ENCODE peak calls at places on chromosome 19, in seven cellular contexts. S, Z, A, M, I, Q and D are unnamed samples.
A peak's percentile ranks its signal among the peaks of the same experiment; 100 is the strongest.

GRCh38 chr19:45251452-45252354 is 632 bp downstream of the MARK4 start:
- DNase-seq in S (no peak), Z (peak; percentile 7), A (no peak), M (no peak), I (no peak), Q (peak; percentile 59), D (no peak)

GRCh38 chr19:29323046-29323971 is 110.4 kb upstream of the UQCRFS1 start:
- DNase-seq in S (no peak), Z (no peak), A (peak; percentile 26), M (peak; percentile 88), I (no peak), Q (no peak), D (no peak)

GRCh38 chr19:54309811-54310210 is 3.2 kb downstream of the LILRA5 start:
- DNase-seq in S (no peak), Z (no peak), A (no peak), M (no peak), I (no peak), Q (no peak), D (no peak)

GRCh38 chr19:18494267-18494607 is 27.6 kb downstream of the ELL start:
- DNase-seq in S (no peak), Z (peak; percentile 43), A (no peak), M (no peak), I (no peak), Q (no peak), D (no peak)

GRCh38 chr19:31408460-31409124 is 59.4 kb upstream of the TSHZ3 start:
- DNase-seq in S (no peak), Z (no peak), A (peak; percentile 66), M (no peak), I (peak; percentile 82), Q (no peak), D (peak; percentile 24)

GRCh38 chr19:4014541-4015491 is 7.3 kb downstream of the PIAS4 start:
- DNase-seq in S (no peak), Z (peak; percentile 31), A (no peak), M (no peak), I (no peak), Q (peak; percentile 74), D (no peak)

GRCh38 chr19:36417752-36418286 is 625 bp downstream of the ZFP82 start:
- DNase-seq in S (no peak), Z (no peak), A (no peak), M (no peak), I (no peak), Q (no peak), D (no peak)

GRCh38 chr19:33508941-33509614 is 12.5 kb downstream of the PEPD start:
- DNase-seq in S (no peak), Z (no peak), A (no peak), M (no peak), I (no peak), Q (no peak), D (no peak)

GRCh38 chr19:44212865-44213346 is 574 bp downstream of the ZNF227 start:
- DNase-seq in S (no peak), Z (no peak), A (no peak), M (no peak), I (peak; percentile 9), Q (no peak), D (no peak)

DNA sequence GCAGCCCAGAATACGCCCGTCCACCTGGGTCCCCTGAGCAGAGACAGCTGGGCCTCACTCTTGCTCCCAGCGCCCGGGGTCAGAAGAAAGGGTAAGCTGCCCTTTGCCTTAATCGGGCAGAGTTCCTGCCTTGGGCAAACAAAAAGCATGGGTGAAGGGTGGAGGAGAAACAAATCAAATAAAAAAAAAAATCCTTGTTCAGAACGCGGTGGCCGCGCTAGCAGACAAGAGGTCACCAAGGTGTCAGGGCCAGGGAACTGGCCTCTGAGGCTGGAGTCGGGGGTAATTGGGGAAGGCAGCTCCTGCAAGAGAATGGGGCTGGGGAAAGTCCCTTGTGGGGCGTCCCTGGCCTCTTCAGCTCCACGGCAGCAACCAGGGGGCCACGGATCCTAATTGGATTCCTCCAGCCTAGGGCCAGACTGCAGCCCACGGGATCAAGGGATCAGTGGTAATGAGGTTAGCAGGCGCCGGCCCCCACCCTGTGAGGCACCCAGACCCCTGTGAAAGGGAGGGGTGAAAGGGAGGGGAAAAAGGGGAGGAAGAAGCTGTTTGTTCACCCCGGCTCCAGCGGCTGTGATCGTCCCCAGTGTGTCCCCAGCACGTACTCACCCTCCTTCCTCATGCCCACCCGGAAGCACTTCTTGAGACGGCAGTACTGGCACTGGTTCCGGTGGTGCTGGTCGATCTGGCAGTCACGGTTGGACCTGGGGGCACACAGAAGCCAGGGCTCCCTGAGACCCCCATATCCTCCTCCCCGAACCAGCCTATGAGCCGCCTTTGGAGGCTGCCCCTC is 5.5 kb downstream of the NR2F6 start:
- DNase-seq in S (no peak), Z (no peak), A (no peak), M (no peak), I (no peak), Q (no peak), D (no peak)
- H3K27ac ChIP-seq in S (no peak overlapping the region), Z (no peak overlapping the region), A (no peak overlapping the region), M (peak overlapping the region; percentile 16), I (no peak overlapping the region), Q (no peak overlapping the region), D (no peak overlapping the region)

GRCh38 chr19:46481947-46482346 is 10.6 kb upstream of the PNMA8A start:
- DNase-seq in S (no peak), Z (no peak), A (no peak), M (no peak), I (no peak), Q (no peak), D (no peak)

GRCh38 chr19:46481187-46481586 is 9.8 kb upstream of the PNMA8A start:
- DNase-seq in S (no peak), Z (no peak), A (no peak), M (no peak), I (no peak), Q (no peak), D (no peak)

GRCh38 chr19:46482645-46483044 is 11.3 kb upstream of the PNMA8A start:
- DNase-seq in S (no peak), Z (no peak), A (no peak), M (no peak), I (no peak), Q (no peak), D (no peak)

GRCh38 chr19:46478356-46478986 is 7.1 kb upstream of the PNMA8A start:
- DNase-seq in S (no peak), Z (no peak), A (no peak), M (no peak), I (no peak), Q (no peak), D (no peak)

DNA sequence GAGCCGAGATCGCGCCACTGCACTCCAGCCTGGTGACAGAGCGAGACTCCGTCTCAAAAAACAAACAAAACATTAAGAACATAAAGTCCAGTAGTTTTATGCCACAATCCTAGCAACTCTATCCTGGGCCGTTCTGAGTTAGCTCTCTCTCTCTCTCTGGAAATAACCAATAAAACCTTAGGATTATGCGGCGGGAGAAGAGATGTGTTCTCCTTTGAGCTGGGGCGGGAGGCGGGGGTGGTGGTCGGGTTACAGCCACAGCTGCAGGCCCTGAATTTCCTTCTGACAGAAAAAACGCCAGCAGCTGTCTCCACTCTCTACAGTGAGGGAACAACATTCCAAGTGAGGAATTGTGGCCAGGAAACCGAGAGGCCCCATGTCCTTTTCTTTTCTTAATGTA is 9.0 kb upstream of the PNMA8A start:
- DNase-seq in S (no peak), Z (no peak), A (no peak), M (no peak), I (no peak), Q (peak; percentile 50), D (no peak)
- H3K27ac ChIP-seq in S (no peak overlapping the region), Z (no peak overlapping the region), A (peak overlapping the region; percentile 78), M (peak overlapping the region; percentile 74), I (no peak overlapping the region), Q (peak overlapping the region; percentile 41), D (no peak overlapping the region)

DNA sequence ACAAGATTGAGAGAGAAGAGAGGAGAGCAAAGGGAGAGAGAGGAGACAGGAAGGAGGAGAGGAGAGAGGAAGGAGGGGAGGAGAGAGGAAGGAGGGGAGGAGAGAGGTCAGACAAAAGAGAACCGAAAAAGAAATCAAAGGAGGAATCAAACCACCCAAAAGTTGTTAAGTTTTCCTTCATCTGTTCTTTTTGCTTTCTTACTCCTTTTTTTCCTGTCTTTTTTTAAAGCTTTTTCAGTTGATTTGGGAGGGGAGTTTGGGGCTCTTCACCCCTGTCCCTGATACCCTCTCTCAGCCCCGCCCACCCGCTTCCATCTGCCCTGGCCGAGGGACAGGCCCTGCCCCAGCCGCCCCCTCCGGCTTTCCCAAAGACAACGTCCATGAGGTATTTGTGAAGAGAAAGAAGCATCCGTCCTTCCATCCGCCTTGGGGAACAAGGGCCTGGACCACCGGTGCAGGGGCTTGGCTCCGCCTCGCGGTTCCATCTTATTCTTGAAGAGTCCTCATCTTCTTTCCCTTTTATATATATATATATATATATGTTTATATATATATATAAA is 13.3 kb downstream of the ZNF574 start:
- DNase-seq in S (no peak), Z (no peak), A (no peak), M (no peak), I (no peak), Q (peak; percentile 26), D (no peak)
- H3K27ac ChIP-seq in S (no peak overlapping the region), Z (no peak overlapping the region), A (peak overlapping the region; percentile 1), M (peak overlapping the region; percentile 76), I (no peak overlapping the region), Q (no peak overlapping the region), D (no peak overlapping the region)

GRCh38 chr19:6590458-6591319 is at the start of gene CD70:
- DNase-seq in S (no peak), Z (peak; percentile 56), A (no peak), M (no peak), I (no peak), Q (no peak), D (no peak)

GRCh38 chr19:6587998-6588507 is 2.9 kb downstream of the CD70 start:
- DNase-seq in S (no peak), Z (no peak), A (no peak), M (no peak), I (no peak), Q (no peak), D (no peak)

GRCh38 chr19:6589711-6590457 is 1.1 kb downstream of the CD70 start:
- DNase-seq in S (no peak), Z (no peak), A (no peak), M (no peak), I (no peak), Q (no peak), D (no peak)

GRCh38 chr19:6588508-6589345 is 2.2 kb downstream of the CD70 start:
- DNase-seq in S (no peak), Z (no peak), A (no peak), M (no peak), I (no peak), Q (no peak), D (no peak)

GRCh38 chr19:6593651-6594416 is 2.9 kb upstream of the CD70 start:
- DNase-seq in S (no peak), Z (no peak), A (no peak), M (no peak), I (no peak), Q (no peak), D (no peak)
- H3K27ac ChIP-seq in S (no peak overlapping the region), Z (no peak overlapping the region), A (no peak overlapping the region), M (no peak overlapping the region), I (no peak overlapping the region), Q (no peak overlapping the region), D (no peak overlapping the region)